ENCODE peak calls at places on chromosomes 3 and 15, in six cellular contexts. R is ELR, P is iris pigment epithelial cell, F is T-helper 2 cell, I is T-cell, X is Calu3. W is an unnamed sample.

GRCh38 chr3:101824691-101825090 is 24.6 kb upstream of the NFKBIZ start:
- DNase-seq in R (no peak), P (no peak), F (no peak), I (no peak), X (no peak), W (no peak)

GRCh38 chr3:58414538-58415197 is 19.0 kb downstream of the PDHB start:
- DNase-seq in R (peak), P (peak), F (no peak), I (no peak), X (peak), W (peak)

GRCh38 chr3:27507515-27508266 is 23.5 kb upstream of the SLC4A7 start:
- DNase-seq in R (peak), P (peak), F (no peak), I (no peak), X (peak), W (no peak)

GRCh38 chr3:138834359-138835176 is at the start of gene PIK3CB:
- DNase-seq in R (peak), P (peak), F (peak), I (peak), X (peak), W (peak)

GRCh38 chr3:197458179-197458707 is 97.5 kb downstream of the BDH1 start:
- DNase-seq in R (peak), P (no peak), F (peak), I (no peak), X (peak), W (peak)

GRCh38 chr3:98188553-98188952 is 22.1 kb downstream of the OR5H15 start:
- DNase-seq in R (peak), P (peak), F (no peak), I (no peak), X (no peak), W (no peak)

GRCh38 chr3:162538466-162538865 is 1041.9 kb downstream of the OTOL1 start:
- DNase-seq in R (no peak), P (no peak), F (no peak), I (no peak), X (no peak), W (no peak)

GRCh38 chr3:171169866-171170265 is 143.3 kb upstream of the SLC2A2 start:
- DNase-seq in R (no peak), P (no peak), F (no peak), I (no peak), X (no peak), W (no peak)

GRCh38 chr15:89457086-89457485 is 39.3 kb downstream of the RHCG start:
- DNase-seq in R (peak), P (peak), F (no peak), I (no peak), X (no peak), W (peak)

GRCh38 chr3:194761384-194761783 is 75.7 kb downstream of the FAM43A start:
- DNase-seq in R (no peak), P (no peak), F (no peak), I (no peak), X (no peak), W (no peak)

GRCh38 chr15:90879730-90880366 is 4.5 kb upstream of the FES start:
- DNase-seq in R (no peak), P (no peak), F (no peak), I (no peak), X (no peak), W (no peak)

GRCh38 chr3:197312431-197312830 is 14.0 kb upstream of the DLG1 start:
- DNase-seq in R (no peak), P (no peak), F (no peak), I (no peak), X (no peak), W (no peak)

GRCh38 chr15:70098461-70099166 is 897 bp upstream of the TLE3 start:
- DNase-seq in R (peak), P (peak), F (no peak), I (peak), X (peak), W (peak)

GRCh38 chr3:178369006-178369405 is 167.2 kb upstream of the KCNMB2 start:
- DNase-seq in R (no peak), P (no peak), F (no peak), I (no peak), X (no peak), W (no peak)

GRCh38 chr15:29312387-29312786 is 42.8 kb upstream of the NSMCE3 start:
- DNase-seq in R (peak), P (peak), F (no peak), I (no peak), X (no peak), W (no peak)

GRCh38 chr3:126549861-126550487 is 8.8 kb downstream of the C3orf22 start:
- DNase-seq in R (no peak), P (no peak), F (no peak), I (peak), X (no peak), W (no peak)

GRCh38 chr3:188077160-188077812 is 76.7 kb upstream of the LPP start:
- DNase-seq in R (no peak), P (no peak), F (no peak), I (no peak), X (no peak), W (no peak)

GRCh38 chr3:10950476-10951294 is 41.9 kb upstream of the SLC6A1 start:
- DNase-seq in R (peak), P (peak), F (no peak), I (no peak), X (peak), W (peak)

GRCh38 chr15:80977627-80978036 is 12.0 kb downstream of the MESD start:
- DNase-seq in R (peak), P (peak), F (no peak), I (no peak), X (peak), W (peak)